ENCODE peak calls at places on chromosome 17, in eight cellular contexts. One of them, this sample, is unnamed.
A peak's percentile ranks its signal among the peaks of the same experiment; 100 is the strongest.

GRCh38 chr17:72116692-72117469 is 3.9 kb upstream of the SOX9 start:
- DNase-seq in left lung: no peak
- DNase-seq in SK-N-SH: no peak
- DNase-seq in right lobe of liver: peak; percentile 41
- DNase-seq in dorsolateral prefrontal cortex: no peak
- DNase-seq in CD8-positive, alpha-beta T cell: no peak
- DNase-seq in transverse colon: peak; percentile 30
- DNase-seq in tibial nerve: no peak
- DNase-seq in this sample: no peak

GRCh38 chr17:79997004-79997673 is 38.5 kb downstream of the TBC1D16 start:
- DNase-seq in left lung: peak; percentile 55
- DNase-seq in SK-N-SH: no peak
- DNase-seq in right lobe of liver: no peak
- DNase-seq in dorsolateral prefrontal cortex: no peak
- DNase-seq in CD8-positive, alpha-beta T cell: peak; percentile 70
- DNase-seq in transverse colon: no peak
- DNase-seq in tibial nerve: no peak
- DNase-seq in this sample: no peak

GRCh38 chr17:56112086-56112485 is 41.2 kb upstream of the ANKFN1 start:
- DNase-seq in left lung: no peak
- DNase-seq in SK-N-SH: no peak
- DNase-seq in right lobe of liver: no peak
- DNase-seq in dorsolateral prefrontal cortex: no peak
- DNase-seq in CD8-positive, alpha-beta T cell: no peak
- DNase-seq in transverse colon: no peak
- DNase-seq in tibial nerve: no peak
- DNase-seq in this sample: no peak

GRCh38 chr17:45986056-45986455 is 13.0 kb upstream of the STH start:
- DNase-seq in left lung: no peak
- DNase-seq in SK-N-SH: no peak
- DNase-seq in right lobe of liver: no peak
- DNase-seq in dorsolateral prefrontal cortex: no peak
- DNase-seq in CD8-positive, alpha-beta T cell: no peak
- DNase-seq in transverse colon: no peak
- DNase-seq in tibial nerve: no peak
- DNase-seq in this sample: no peak

GRCh38 chr17:64129515-64129764 is 504 bp downstream of the ERN1 start:
- DNase-seq in left lung: no peak
- DNase-seq in SK-N-SH: no peak
- DNase-seq in right lobe of liver: no peak
- DNase-seq in dorsolateral prefrontal cortex: no peak
- DNase-seq in CD8-positive, alpha-beta T cell: no peak
- DNase-seq in transverse colon: no peak
- DNase-seq in tibial nerve: no peak
- DNase-seq in this sample: no peak

GRCh38 chr17:78538033-78538776 is 39.0 kb downstream of the DNAH17 start:
- DNase-seq in left lung: no peak
- DNase-seq in SK-N-SH: no peak
- DNase-seq in right lobe of liver: no peak
- DNase-seq in dorsolateral prefrontal cortex: no peak
- DNase-seq in CD8-positive, alpha-beta T cell: no peak
- DNase-seq in transverse colon: no peak
- DNase-seq in tibial nerve: no peak
- DNase-seq in this sample: no peak

GRCh38 chr17:31492880-31493655 is 101.6 kb downstream of the RAB11FIP4 start:
- DNase-seq in left lung: peak; percentile 83
- DNase-seq in SK-N-SH: no peak
- DNase-seq in right lobe of liver: peak; percentile 50
- DNase-seq in dorsolateral prefrontal cortex: no peak
- DNase-seq in CD8-positive, alpha-beta T cell: peak; percentile 67
- DNase-seq in transverse colon: peak; percentile 56
- DNase-seq in tibial nerve: no peak
- DNase-seq in this sample: no peak

GRCh38 chr17:2644971-2645370 is 51.5 kb downstream of the PAFAH1B1 start:
- DNase-seq in left lung: no peak
- DNase-seq in SK-N-SH: no peak
- DNase-seq in right lobe of liver: no peak
- DNase-seq in dorsolateral prefrontal cortex: no peak
- DNase-seq in CD8-positive, alpha-beta T cell: no peak
- DNase-seq in transverse colon: no peak
- DNase-seq in tibial nerve: no peak
- DNase-seq in this sample: no peak

GRCh38 chr17:36885161-36885735 is 52.0 kb upstream of the LHX1 start:
- DNase-seq in left lung: no peak
- DNase-seq in SK-N-SH: no peak
- DNase-seq in right lobe of liver: no peak
- DNase-seq in dorsolateral prefrontal cortex: no peak
- DNase-seq in CD8-positive, alpha-beta T cell: no peak
- DNase-seq in transverse colon: no peak
- DNase-seq in tibial nerve: no peak
- DNase-seq in this sample: no peak

GRCh38 chr17:68401288-68401687 is 56.0 kb downstream of the WIPI1 start:
- DNase-seq in left lung: no peak
- DNase-seq in SK-N-SH: no peak
- DNase-seq in right lobe of liver: no peak
- DNase-seq in dorsolateral prefrontal cortex: no peak
- DNase-seq in CD8-positive, alpha-beta T cell: no peak
- DNase-seq in transverse colon: no peak
- DNase-seq in tibial nerve: no peak
- DNase-seq in this sample: no peak

GRCh38 chr17:81142301-81143199 is 22.8 kb upstream of the PVALEF start:
- DNase-seq in left lung: peak; percentile 82
- DNase-seq in SK-N-SH: peak; percentile 96
- DNase-seq in right lobe of liver: peak; percentile 80
- DNase-seq in dorsolateral prefrontal cortex: peak; percentile 80
- DNase-seq in CD8-positive, alpha-beta T cell: peak; percentile 59
- DNase-seq in transverse colon: peak; percentile 81
- DNase-seq in tibial nerve: peak; percentile 87
- DNase-seq in this sample: peak; percentile 89

GRCh38 chr17:63537991-63538692 is 12.1 kb upstream of the DCAF7 start:
- DNase-seq in left lung: no peak
- DNase-seq in SK-N-SH: peak; percentile 76
- DNase-seq in right lobe of liver: no peak
- DNase-seq in dorsolateral prefrontal cortex: peak; percentile 8
- DNase-seq in CD8-positive, alpha-beta T cell: no peak
- DNase-seq in transverse colon: no peak
- DNase-seq in tibial nerve: no peak
- DNase-seq in this sample: no peak

GRCh38 chr17:36532435-36532975 is 2.2 kb downstream of the MYO19 start:
- DNase-seq in left lung: no peak
- DNase-seq in SK-N-SH: no peak
- DNase-seq in right lobe of liver: no peak
- DNase-seq in dorsolateral prefrontal cortex: no peak
- DNase-seq in CD8-positive, alpha-beta T cell: no peak
- DNase-seq in transverse colon: no peak
- DNase-seq in tibial nerve: no peak
- DNase-seq in this sample: no peak

GRCh38 chr17:77881545-77881944 is 77.0 kb upstream of the TNRC6C start:
- DNase-seq in left lung: peak; percentile 89
- DNase-seq in SK-N-SH: peak; percentile 86
- DNase-seq in right lobe of liver: peak; percentile 73
- DNase-seq in dorsolateral prefrontal cortex: no peak
- DNase-seq in CD8-positive, alpha-beta T cell: peak; percentile 69
- DNase-seq in transverse colon: peak; percentile 79
- DNase-seq in tibial nerve: peak; percentile 54
- DNase-seq in this sample: peak; percentile 91

GRCh38 chr17:47884905-47885735 is 10.9 kb upstream of the SP2 start:
- DNase-seq in left lung: no peak
- DNase-seq in SK-N-SH: no peak
- DNase-seq in right lobe of liver: no peak
- DNase-seq in dorsolateral prefrontal cortex: no peak
- DNase-seq in CD8-positive, alpha-beta T cell: peak; percentile 10
- DNase-seq in transverse colon: peak; percentile 74
- DNase-seq in tibial nerve: no peak
- DNase-seq in this sample: peak; percentile 86

GRCh38 chr17:34623856-34624766 is 44.7 kb downstream of the TMEM132E start:
- DNase-seq in left lung: no peak
- DNase-seq in SK-N-SH: no peak
- DNase-seq in right lobe of liver: no peak
- DNase-seq in dorsolateral prefrontal cortex: no peak
- DNase-seq in CD8-positive, alpha-beta T cell: no peak
- DNase-seq in transverse colon: no peak
- DNase-seq in tibial nerve: no peak
- DNase-seq in this sample: no peak

GRCh38 chr17:63772801-63773271 is 561 bp downstream of the CCDC47 start:
- DNase-seq in left lung: no peak
- DNase-seq in SK-N-SH: peak; percentile 19
- DNase-seq in right lobe of liver: no peak
- DNase-seq in dorsolateral prefrontal cortex: no peak
- DNase-seq in CD8-positive, alpha-beta T cell: no peak
- DNase-seq in transverse colon: peak; percentile 13
- DNase-seq in tibial nerve: no peak
- DNase-seq in this sample: no peak

GRCh38 chr17:43356999-43357398 is 41.8 kb upstream of the ARL4D start:
- DNase-seq in left lung: no peak
- DNase-seq in SK-N-SH: no peak
- DNase-seq in right lobe of liver: no peak
- DNase-seq in dorsolateral prefrontal cortex: no peak
- DNase-seq in CD8-positive, alpha-beta T cell: no peak
- DNase-seq in transverse colon: no peak
- DNase-seq in tibial nerve: no peak
- DNase-seq in this sample: no peak

GRCh38 chr17:48023408-48024148 is 14.0 kb downstream of the COPZ2 start:
- DNase-seq in left lung: peak; percentile 86
- DNase-seq in SK-N-SH: peak; percentile 94
- DNase-seq in right lobe of liver: peak; percentile 91
- DNase-seq in dorsolateral prefrontal cortex: peak; percentile 89
- DNase-seq in CD8-positive, alpha-beta T cell: peak; percentile 41
- DNase-seq in transverse colon: peak; percentile 84
- DNase-seq in tibial nerve: peak; percentile 72
- DNase-seq in this sample: peak; percentile 59

GRCh38 chr17:17439971-17440843 is 36.6 kb upstream of the MED9 start:
- DNase-seq in left lung: peak; percentile 53
- DNase-seq in SK-N-SH: peak; percentile 72
- DNase-seq in right lobe of liver: peak; percentile 55
- DNase-seq in dorsolateral prefrontal cortex: no peak
- DNase-seq in CD8-positive, alpha-beta T cell: peak; percentile 80
- DNase-seq in transverse colon: peak; percentile 73
- DNase-seq in tibial nerve: no peak
- DNase-seq in this sample: peak; percentile 81
- TF ChIP-seq CTCF in left lung: peak; percentile 62
- TF ChIP-seq CTCF in SK-N-SH: peak; percentile 63
- TF ChIP-seq CTCF in right lobe of liver: peak; percentile 64
- TF ChIP-seq CTCF in dorsolateral prefrontal cortex: peak; percentile 21
- TF ChIP-seq CTCF in CD8-positive, alpha-beta T cell: peak; percentile 87
- TF ChIP-seq CTCF in transverse colon: peak; percentile 75
- TF ChIP-seq CTCF in tibial nerve: peak; percentile 21
- TF ChIP-seq CTCF in this sample: peak; percentile 58

GRCh38 chr17:66423436-66423922 is 121.1 kb downstream of the PRKCA start:
- DNase-seq in left lung: no peak
- DNase-seq in SK-N-SH: no peak
- DNase-seq in right lobe of liver: no peak
- DNase-seq in dorsolateral prefrontal cortex: no peak
- DNase-seq in CD8-positive, alpha-beta T cell: no peak
- DNase-seq in transverse colon: no peak
- DNase-seq in tibial nerve: no peak
- DNase-seq in this sample: no peak
- H3K27ac ChIP-seq in left lung: no peak overlapping the region
- H3K27ac ChIP-seq in SK-N-SH: peak overlapping the region; percentile 81
- H3K27ac ChIP-seq in right lobe of liver: no peak overlapping the region
- H3K27ac ChIP-seq in dorsolateral prefrontal cortex: no peak overlapping the region
- H3K27ac ChIP-seq in CD8-positive, alpha-beta T cell: no peak overlapping the region
- H3K27ac ChIP-seq in transverse colon: peak overlapping the region; percentile 20
- H3K27ac ChIP-seq in tibial nerve: no peak overlapping the region
- H3K27ac ChIP-seq in this sample: no peak overlapping the region

GRCh38 chr17:9467518-9467917 is 108.1 kb downstream of the STX8 start:
- DNase-seq in left lung: no peak
- DNase-seq in SK-N-SH: no peak
- DNase-seq in right lobe of liver: no peak
- DNase-seq in dorsolateral prefrontal cortex: no peak
- DNase-seq in CD8-positive, alpha-beta T cell: no peak
- DNase-seq in transverse colon: no peak
- DNase-seq in tibial nerve: no peak
- DNase-seq in this sample: peak; percentile 14
- TF ChIP-seq CTCF in left lung: no peak
- TF ChIP-seq CTCF in SK-N-SH: no peak
- TF ChIP-seq CTCF in right lobe of liver: no peak
- TF ChIP-seq CTCF in dorsolateral prefrontal cortex: no peak
- TF ChIP-seq CTCF in CD8-positive, alpha-beta T cell: no peak
- TF ChIP-seq CTCF in transverse colon: no peak
- TF ChIP-seq CTCF in tibial nerve: no peak
- TF ChIP-seq CTCF in this sample: no peak

GRCh38 chr17:59669411-59669810 is 37.8 kb downstream of the PTRH2 start:
- DNase-seq in left lung: no peak
- DNase-seq in SK-N-SH: no peak
- DNase-seq in right lobe of liver: no peak
- DNase-seq in dorsolateral prefrontal cortex: no peak
- DNase-seq in CD8-positive, alpha-beta T cell: no peak
- DNase-seq in transverse colon: no peak
- DNase-seq in tibial nerve: no peak
- DNase-seq in this sample: no peak
- H3K27ac ChIP-seq in left lung: peak overlapping the region; percentile 78
- H3K27ac ChIP-seq in SK-N-SH: peak overlapping the region; percentile 82
- H3K27ac ChIP-seq in right lobe of liver: no peak overlapping the region
- H3K27ac ChIP-seq in dorsolateral prefrontal cortex: peak overlapping the region; percentile 63
- H3K27ac ChIP-seq in CD8-positive, alpha-beta T cell: no peak overlapping the region
- H3K27ac ChIP-seq in transverse colon: peak overlapping the region; percentile 72
- H3K27ac ChIP-seq in tibial nerve: peak overlapping the region; percentile 32
- H3K27ac ChIP-seq in this sample: peak overlapping the region; percentile 19

DNA sequence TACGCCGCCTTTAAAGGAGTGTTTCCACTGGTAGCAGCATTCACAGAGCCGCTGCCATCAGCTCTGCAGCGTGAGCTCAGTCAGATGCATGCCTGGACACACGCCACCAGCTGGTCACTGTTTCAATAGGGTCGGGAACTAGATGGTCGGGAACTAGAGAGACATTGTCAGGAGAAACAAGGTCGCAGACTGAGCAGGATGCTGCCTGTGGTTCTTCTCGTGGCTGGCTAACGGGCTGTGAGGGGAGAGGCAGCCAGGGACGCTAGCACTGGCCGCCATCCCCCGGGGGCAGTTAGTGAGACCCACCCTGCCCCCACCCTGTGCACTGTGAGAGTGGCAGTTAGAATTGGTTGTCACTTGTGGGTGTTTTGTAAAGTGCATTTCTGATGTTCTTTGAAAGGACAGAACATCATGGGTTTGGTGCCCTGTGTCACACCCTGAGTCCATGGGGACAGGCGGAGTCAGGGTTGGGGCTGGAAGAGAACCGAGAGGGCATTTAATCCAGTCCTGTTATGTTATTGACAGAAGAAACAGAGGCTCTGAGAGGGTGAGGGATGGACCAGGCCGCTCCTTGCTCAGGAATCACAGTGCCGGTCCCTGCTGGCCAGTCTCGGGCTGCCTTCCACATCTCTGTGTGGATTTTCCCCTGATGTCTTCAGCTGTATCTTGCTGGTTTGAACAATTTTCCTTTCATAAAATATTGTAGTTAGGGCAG is 86.4 kb downstream of the SPECC1 start:
- DNase-seq in left lung: no peak
- DNase-seq in SK-N-SH: peak; percentile 80
- DNase-seq in right lobe of liver: peak; percentile 36
- DNase-seq in dorsolateral prefrontal cortex: peak; percentile 70
- DNase-seq in CD8-positive, alpha-beta T cell: no peak
- DNase-seq in transverse colon: peak; percentile 22
- DNase-seq in tibial nerve: peak; percentile 62
- DNase-seq in this sample: no peak
- TF ChIP-seq CTCF in left lung: no peak
- TF ChIP-seq CTCF in SK-N-SH: peak; percentile 49
- TF ChIP-seq CTCF in right lobe of liver: no peak
- TF ChIP-seq CTCF in dorsolateral prefrontal cortex: peak; percentile 41
- TF ChIP-seq CTCF in CD8-positive, alpha-beta T cell: no peak
- TF ChIP-seq CTCF in transverse colon: no peak
- TF ChIP-seq CTCF in tibial nerve: peak; percentile 26
- TF ChIP-seq CTCF in this sample: no peak